ENCODE peak calls at places on chromosomes 13 and 19, in seven cellular contexts. One of them, this sample, is unnamed. For H4K20me1 and H3K4me1, the result is how much of the 10 kb centered on the place peaks cover.

GRCh38 chr19:12786149-12786870 is 5.0 kb upstream of the JUNB start:
- DNase-seq in PC-9: peak
- DNase-seq in GM23338: no peak
- DNase-seq in GM23248: no peak
- DNase-seq in fibroblast of lung: no peak
- DNase-seq in DND-41: no peak
- DNase-seq in neural progenitor cell: no peak
- DNase-seq in this sample: peak

GRCh38 chr13:111505175-111505777 is 184.8 kb downstream of the TEX29 start:
- DNase-seq in PC-9: no peak
- DNase-seq in GM23338: peak
- DNase-seq in GM23248: peak
- DNase-seq in fibroblast of lung: no peak
- DNase-seq in DND-41: no peak
- DNase-seq in neural progenitor cell: peak
- DNase-seq in this sample: no peak

GRCh38 chr13:106177146-106177545 is 358.3 kb downstream of the EFNB2 start:
- DNase-seq in PC-9: no peak
- DNase-seq in GM23338: no peak
- DNase-seq in GM23248: no peak
- DNase-seq in fibroblast of lung: no peak
- DNase-seq in DND-41: no peak
- DNase-seq in neural progenitor cell: no peak
- DNase-seq in this sample: no peak

GRCh38 chr19:30406220-30406944 is 34.2 kb downstream of the ZNF536 start:
- DNase-seq in PC-9: no peak
- DNase-seq in GM23338: peak
- DNase-seq in GM23248: peak
- DNase-seq in fibroblast of lung: no peak
- DNase-seq in DND-41: no peak
- DNase-seq in neural progenitor cell: peak
- DNase-seq in this sample: peak

GRCh38 chr13:23377603-23378002 is 55.9 kb downstream of the SACS start:
- DNase-seq in PC-9: no peak
- DNase-seq in GM23338: no peak
- DNase-seq in GM23248: no peak
- DNase-seq in fibroblast of lung: no peak
- DNase-seq in DND-41: no peak
- DNase-seq in neural progenitor cell: no peak
- DNase-seq in this sample: no peak

GRCh38 chr13:20125129-20125782 is 35.6 kb downstream of the GJA3 start:
- DNase-seq in PC-9: no peak
- DNase-seq in GM23338: no peak
- DNase-seq in GM23248: peak
- DNase-seq in fibroblast of lung: peak
- DNase-seq in DND-41: no peak
- DNase-seq in neural progenitor cell: no peak
- DNase-seq in this sample: no peak

GRCh38 chr13:23470706-23471610 is 37.5 kb upstream of the SACS start:
- DNase-seq in PC-9: no peak
- DNase-seq in GM23338: no peak
- DNase-seq in GM23248: no peak
- DNase-seq in fibroblast of lung: no peak
- DNase-seq in DND-41: no peak
- DNase-seq in neural progenitor cell: peak
- DNase-seq in this sample: no peak

GRCh38 chr13:36163809-36164308 is 32.7 kb upstream of the DCLK1 start:
- DNase-seq in PC-9: peak
- DNase-seq in GM23338: peak
- DNase-seq in GM23248: peak
- DNase-seq in fibroblast of lung: peak
- DNase-seq in DND-41: no peak
- DNase-seq in neural progenitor cell: no peak
- DNase-seq in this sample: no peak

GRCh38 chr19:35029737-35030256 is 473 bp upstream of the SCN1B start:
- DNase-seq in PC-9: no peak
- DNase-seq in GM23338: peak
- DNase-seq in GM23248: peak
- DNase-seq in fibroblast of lung: no peak
- DNase-seq in DND-41: peak
- DNase-seq in neural progenitor cell: no peak
- DNase-seq in this sample: no peak

GRCh38 chr13:21413013-21413412 is 46.1 kb downstream of the ZDHHC20 start:
- DNase-seq in PC-9: no peak
- DNase-seq in GM23338: no peak
- DNase-seq in GM23248: peak
- DNase-seq in fibroblast of lung: peak
- DNase-seq in DND-41: no peak
- DNase-seq in neural progenitor cell: no peak
- DNase-seq in this sample: peak

GRCh38 chr19:35442091-35442490 is 6.0 kb upstream of the FFAR2 start:
- DNase-seq in PC-9: no peak
- DNase-seq in GM23338: no peak
- DNase-seq in GM23248: no peak
- DNase-seq in fibroblast of lung: no peak
- DNase-seq in DND-41: no peak
- DNase-seq in neural progenitor cell: no peak
- DNase-seq in this sample: peak

GRCh38 chr13:46553886-46554855 is 1.2 kb downstream of the LRCH1 start:
- DNase-seq in PC-9: peak
- DNase-seq in GM23338: peak
- DNase-seq in GM23248: peak
- DNase-seq in fibroblast of lung: peak
- DNase-seq in DND-41: peak
- DNase-seq in neural progenitor cell: peak
- DNase-seq in this sample: peak

GRCh38 chr13:32318072-32318471 is 2.8 kb downstream of the BRCA2 start:
- DNase-seq in PC-9: no peak
- DNase-seq in GM23338: no peak
- DNase-seq in GM23248: no peak
- DNase-seq in fibroblast of lung: no peak
- DNase-seq in DND-41: no peak
- DNase-seq in neural progenitor cell: no peak
- DNase-seq in this sample: no peak

GRCh38 chr19:39841041-39841440 is 5.1 kb downstream of the FBL start:
- DNase-seq in PC-9: no peak
- DNase-seq in GM23338: no peak
- DNase-seq in GM23248: no peak
- DNase-seq in fibroblast of lung: no peak
- DNase-seq in DND-41: no peak
- DNase-seq in neural progenitor cell: no peak
- DNase-seq in this sample: no peak
- H4K20me1 ChIP-seq in PC-9: half or more
- H4K20me1 ChIP-seq in GM23338: half or more
- H4K20me1 ChIP-seq in GM23248: under half
- H4K20me1 ChIP-seq in fibroblast of lung: under half
- H4K20me1 ChIP-seq in DND-41: half or more
- H4K20me1 ChIP-seq in neural progenitor cell: under half
- H4K20me1 ChIP-seq in this sample: under half

GRCh38 chr19:52196256-52196967 is 6.6 kb downstream of the PPP2R1A start:
- DNase-seq in PC-9: no peak
- DNase-seq in GM23338: no peak
- DNase-seq in GM23248: peak
- DNase-seq in fibroblast of lung: no peak
- DNase-seq in DND-41: no peak
- DNase-seq in neural progenitor cell: no peak
- DNase-seq in this sample: no peak
- H3K4me1 ChIP-seq in PC-9: under half
- H3K4me1 ChIP-seq in GM23338: under half
- H3K4me1 ChIP-seq in GM23248: under half
- H3K4me1 ChIP-seq in fibroblast of lung: under half
- H3K4me1 ChIP-seq in DND-41: under half
- H3K4me1 ChIP-seq in neural progenitor cell: under half
- H3K4me1 ChIP-seq in this sample: under half

GRCh38 chr19:663682-664117 is 686 bp upstream of the RNF126 start:
- DNase-seq in PC-9: no peak
- DNase-seq in GM23338: no peak
- DNase-seq in GM23248: no peak
- DNase-seq in fibroblast of lung: no peak
- DNase-seq in DND-41: no peak
- DNase-seq in neural progenitor cell: no peak
- DNase-seq in this sample: no peak

GRCh38 chr19:662962-663681 is at the start of gene RNF126:
- DNase-seq in PC-9: peak
- DNase-seq in GM23338: peak
- DNase-seq in GM23248: peak
- DNase-seq in fibroblast of lung: peak
- DNase-seq in DND-41: peak
- DNase-seq in neural progenitor cell: peak
- DNase-seq in this sample: peak

GRCh38 chr19:662207-662961 is 630 bp downstream of the RNF126 start:
- DNase-seq in PC-9: peak
- DNase-seq in GM23338: peak
- DNase-seq in GM23248: peak
- DNase-seq in fibroblast of lung: peak
- DNase-seq in DND-41: peak
- DNase-seq in neural progenitor cell: peak
- DNase-seq in this sample: peak

GRCh38 chr19:661427-662196 is 1.4 kb downstream of the RNF126 start:
- DNase-seq in PC-9: no peak
- DNase-seq in GM23338: no peak
- DNase-seq in GM23248: peak
- DNase-seq in fibroblast of lung: no peak
- DNase-seq in DND-41: peak
- DNase-seq in neural progenitor cell: no peak
- DNase-seq in this sample: peak

GRCh38 chr19:664913-665443 is 2.0 kb upstream of the RNF126 start:
- DNase-seq in PC-9: peak
- DNase-seq in GM23338: peak
- DNase-seq in GM23248: peak
- DNase-seq in fibroblast of lung: peak
- DNase-seq in DND-41: peak
- DNase-seq in neural progenitor cell: peak
- DNase-seq in this sample: peak
- H3K4me3 ChIP-seq in PC-9: no peak
- H3K4me3 ChIP-seq in GM23338: no peak
- H3K4me3 ChIP-seq in GM23248: peak
- H3K4me3 ChIP-seq in fibroblast of lung: no peak
- H3K4me3 ChIP-seq in DND-41: no peak
- H3K4me3 ChIP-seq in neural progenitor cell: no peak
- H3K4me3 ChIP-seq in this sample: no peak

GRCh38 chr19:1824252-1824622 is 12.2 kb upstream of the ATP8B3 start:
- DNase-seq in PC-9: no peak
- DNase-seq in GM23338: no peak
- DNase-seq in GM23248: no peak
- DNase-seq in fibroblast of lung: no peak
- DNase-seq in DND-41: no peak
- DNase-seq in neural progenitor cell: no peak
- DNase-seq in this sample: no peak
- H4K20me1 ChIP-seq in PC-9: under half
- H4K20me1 ChIP-seq in GM23338: under half
- H4K20me1 ChIP-seq in GM23248: under half
- H4K20me1 ChIP-seq in fibroblast of lung: under half
- H4K20me1 ChIP-seq in DND-41: half or more
- H4K20me1 ChIP-seq in neural progenitor cell: under half
- H4K20me1 ChIP-seq in this sample: under half